ENCODE peak calls at places on chromosomes 7 and 10, in five cellular contexts. P is astrocyte, N is mammary epithelial cell, K is GM12878, F is K562. A is an unnamed sample.
A peak's percentile ranks its signal among the peaks of the same experiment; 100 is the strongest.

GRCh38 chr7:6284461-6285360 is 12.3 kb upstream of the CYTH3 start:
- DNase-seq in K (no peak), N (peak; percentile 28), P (no peak), F (no peak), A (no peak)

GRCh38 chr7:140005754-140006503 is 56.8 kb downstream of the PARP12 start:
- DNase-seq in K (no peak), F (peak; percentile 83), N (no peak), P (no peak), A (peak; percentile 45)

GRCh38 chr7:156640257-156640948 is at the start of gene RNF32:
- DNase-seq in F (peak; percentile 100), K (peak; percentile 82), N (peak; percentile 90), P (peak; percentile 76), A (peak; percentile 95)

GRCh38 chr7:37660614-37661013 is 23.0 kb upstream of the GPR141 start:
- DNase-seq in P (no peak), F (no peak), K (no peak), N (no peak), A (no peak)

GRCh38 chr7:82572195-82572880 is 128.8 kb upstream of the CACNA2D1 start:
- DNase-seq in K (peak; percentile 11), F (peak; percentile 60), P (peak; percentile 56), N (peak; percentile 60), A (peak; percentile 87)

GRCh38 chr10:119278126-119278701 is 70.8 kb downstream of the GRK5 start:
- DNase-seq in F (no peak), K (no peak), N (no peak), P (no peak), A (no peak)

GRCh38 chr7:2979276-2979675 is 64.4 kb downstream of the CARD11 start:
- DNase-seq in K (no peak), F (no peak), N (no peak), P (no peak), A (no peak)

GRCh38 chr7:41874206-41874770 is 171.4 kb upstream of the INHBA start:
- DNase-seq in N (no peak), K (no peak), F (no peak), P (no peak), A (no peak)

GRCh38 chr7:155518633-155519032 is 27.7 kb downstream of the CNPY1 start:
- DNase-seq in F (no peak), P (no peak), K (no peak), N (no peak), A (no peak)
- H2AFZ ChIP-seq in F (no peak overlapping the region), P (no peak overlapping the region), K (no peak overlapping the region), N (no peak overlapping the region), A (no peak overlapping the region)

GRCh38 chr7:1372063-1372462 is 87.2 kb downstream of the MICALL2 start:
- DNase-seq in P (no peak), N (no peak), F (no peak), K (no peak), A (no peak)
- H3K27me3 ChIP-seq in P (peaks cover 37% of the 10 kb centered on the region), N (peaks cover 6% of the 10 kb centered on the region), F (peaks cover 66% of the 10 kb centered on the region), K (no peaks in the 10 kb centered on the region), A (peaks cover 69% of the 10 kb centered on the region)

DNA sequence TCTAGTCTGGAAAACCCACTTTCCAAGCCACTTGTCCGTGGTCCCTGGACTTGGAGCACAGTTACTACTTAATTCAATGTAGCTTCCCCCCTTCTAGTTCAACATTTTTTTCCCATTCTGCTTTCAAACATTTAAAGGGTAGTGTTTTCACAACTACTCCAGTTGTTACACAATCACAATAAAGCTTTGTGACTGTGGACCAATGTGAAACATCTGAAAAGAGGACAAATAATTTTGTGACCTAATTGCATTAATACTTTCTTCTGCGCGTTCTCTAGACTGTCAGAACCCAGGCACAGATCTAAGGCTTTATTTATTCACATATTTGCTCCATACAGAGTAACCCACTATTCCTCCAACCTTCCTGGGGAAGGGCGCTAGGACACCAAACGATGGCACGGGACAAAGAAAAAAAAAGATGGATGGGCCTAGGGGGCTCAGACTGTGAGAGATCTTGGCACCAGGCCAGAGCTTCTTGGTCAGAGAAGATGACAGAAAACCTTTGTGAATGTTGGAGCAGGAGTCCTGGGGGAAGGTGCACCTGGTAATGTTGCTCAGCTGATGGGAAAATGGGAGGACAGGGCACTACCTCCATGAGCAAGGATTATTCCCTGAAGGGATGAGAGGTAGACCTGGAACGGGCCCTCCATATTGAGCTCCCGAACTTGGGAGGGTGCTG is 1.3 kb upstream of the SH3PXD2A start:
- DNase-seq in F (no peak), P (no peak), N (no peak), K (no peak), A (no peak)
- H2AFZ ChIP-seq in F (no peak overlapping the region), P (no peak overlapping the region), N (no peak overlapping the region), K (no peak overlapping the region), A (no peak overlapping the region)

DNA sequence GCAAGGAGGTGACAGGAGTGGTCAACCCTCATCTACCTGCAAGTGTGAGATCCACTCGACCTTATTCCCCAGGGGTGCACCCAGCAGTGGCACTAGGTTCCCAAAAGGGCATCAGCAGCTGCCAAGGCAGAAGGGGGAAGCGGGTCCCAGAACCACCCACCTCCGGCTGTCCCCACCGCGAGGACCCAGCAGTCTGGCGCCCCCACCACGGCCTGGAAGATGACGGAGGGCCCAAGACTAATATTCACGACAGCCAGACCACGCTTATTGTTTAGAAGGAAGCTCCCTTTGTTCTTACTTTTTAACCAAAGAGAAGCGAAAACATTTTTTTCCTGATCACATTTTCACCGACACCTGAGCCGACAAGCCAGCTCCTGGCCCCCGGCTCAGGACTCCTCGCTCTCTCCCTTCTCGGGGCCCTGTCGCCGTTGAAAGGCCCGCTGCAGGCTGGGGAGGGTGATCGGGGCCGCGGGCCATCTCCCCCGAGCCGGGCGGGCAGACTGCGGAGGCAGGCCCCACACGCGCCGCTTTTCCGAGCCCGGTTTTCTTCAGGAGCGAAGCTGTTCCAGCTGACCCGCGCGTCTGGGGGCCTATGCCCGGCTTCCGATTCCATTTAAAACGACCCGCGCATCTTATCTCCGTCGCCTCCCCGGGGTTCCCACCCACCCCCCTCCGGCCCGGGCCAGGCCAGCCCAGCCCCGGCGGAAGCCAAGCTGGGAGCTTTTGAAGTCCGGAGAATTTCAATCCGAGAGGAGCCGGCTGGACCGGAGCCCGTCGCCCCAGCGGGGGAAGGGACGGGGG is 3.4 kb upstream of the EVX1 start:
- DNase-seq in K (no peak), F (peak; percentile 15), P (no peak), N (no peak), A (no peak)
- H3K27me3 ChIP-seq in K (peaks cover 19% of the 10 kb centered on the region), F (peaks cover 92% of the 10 kb centered on the region), P (peaks cover 94% of the 10 kb centered on the region), N (peaks cover 59% of the 10 kb centered on the region), A (peaks cover 45% of the 10 kb centered on the region)

GRCh38 chr10:90718185-90718584 is 139.7 kb downstream of the HTR7 start:
- DNase-seq in F (no peak), P (no peak), N (no peak), K (no peak), A (peak; percentile 23)
- H2AFZ ChIP-seq in F (no peak overlapping the region), P (no peak overlapping the region), N (no peak overlapping the region), K (no peak overlapping the region), A (no peak overlapping the region)

DNA sequence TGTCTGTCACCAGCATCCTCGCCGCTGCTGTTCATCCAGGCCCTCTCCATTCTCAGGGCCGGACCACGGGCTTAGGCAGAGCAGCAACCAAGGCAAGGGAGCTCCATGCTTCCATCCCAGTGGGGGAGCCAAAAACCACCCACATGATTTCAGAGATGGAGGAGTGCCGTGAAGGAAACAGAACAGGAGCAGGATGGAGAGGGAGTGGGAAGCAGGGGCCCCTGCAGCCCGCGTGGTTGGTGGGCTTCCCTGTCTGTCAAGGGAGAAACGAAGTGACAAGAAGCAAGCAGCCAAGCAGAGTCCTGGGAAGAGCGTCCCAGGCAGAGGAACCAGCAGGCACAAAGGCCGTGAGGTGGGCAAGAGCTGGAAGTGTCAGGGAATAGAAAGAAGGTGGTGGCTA is 95.7 kb downstream of the SLIT1 start:
- DNase-seq in F (no peak), K (no peak), P (no peak), N (no peak), A (no peak)
- H3K27me3 ChIP-seq in F (peaks cover 28% of the 10 kb centered on the region), K (peaks cover 4% of the 10 kb centered on the region), P (peaks cover 31% of the 10 kb centered on the region), N (peaks cover 6% of the 10 kb centered on the region), A (peaks cover 21% of the 10 kb centered on the region)

DNA sequence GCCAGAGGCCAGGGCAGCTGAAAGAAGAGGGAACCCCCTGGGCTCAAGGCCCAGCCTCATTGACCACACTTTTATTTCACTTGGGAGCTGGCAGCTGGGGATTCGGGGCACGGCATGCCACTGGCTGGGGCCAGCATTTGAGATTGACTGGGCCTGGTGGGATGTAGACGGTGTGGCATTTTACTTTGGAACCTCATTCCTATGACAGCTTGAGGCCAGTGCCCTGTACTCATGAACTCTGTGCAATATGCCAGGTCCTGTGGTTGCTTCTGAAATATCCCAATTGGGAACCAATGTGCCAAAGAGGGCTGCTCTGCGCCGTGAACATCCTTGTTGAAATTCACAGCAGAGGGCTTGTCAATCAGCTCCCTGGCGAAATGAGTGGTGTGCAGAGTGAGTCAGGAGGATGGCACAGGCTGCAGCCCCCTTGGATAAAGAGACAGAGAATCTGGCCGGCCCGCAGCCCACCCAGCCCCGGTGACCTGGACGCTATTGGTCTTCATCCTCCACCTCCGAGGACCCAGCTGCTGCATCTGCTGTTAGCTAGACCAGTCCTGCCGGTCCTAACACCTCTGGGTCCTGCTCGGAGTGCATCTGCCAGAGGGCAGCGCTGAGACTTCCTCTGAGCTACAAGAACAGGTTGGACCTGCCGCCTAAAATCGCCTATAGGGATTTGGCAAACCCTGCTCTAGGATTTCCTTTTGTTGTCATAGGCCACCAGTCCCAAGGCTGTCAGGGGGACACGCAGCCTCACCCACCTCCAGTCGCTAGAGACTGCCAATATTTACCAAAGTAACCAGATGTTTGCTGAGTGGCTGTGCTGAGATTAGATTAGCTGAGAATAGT is 58.0 kb downstream of the PRKAG2 start:
- DNase-seq in P (no peak), K (no peak), F (no peak), N (no peak), A (no peak)
- H2AFZ ChIP-seq in P (no peak overlapping the region), K (no peak overlapping the region), F (no peak overlapping the region), N (no peak overlapping the region), A (no peak overlapping the region)

DNA sequence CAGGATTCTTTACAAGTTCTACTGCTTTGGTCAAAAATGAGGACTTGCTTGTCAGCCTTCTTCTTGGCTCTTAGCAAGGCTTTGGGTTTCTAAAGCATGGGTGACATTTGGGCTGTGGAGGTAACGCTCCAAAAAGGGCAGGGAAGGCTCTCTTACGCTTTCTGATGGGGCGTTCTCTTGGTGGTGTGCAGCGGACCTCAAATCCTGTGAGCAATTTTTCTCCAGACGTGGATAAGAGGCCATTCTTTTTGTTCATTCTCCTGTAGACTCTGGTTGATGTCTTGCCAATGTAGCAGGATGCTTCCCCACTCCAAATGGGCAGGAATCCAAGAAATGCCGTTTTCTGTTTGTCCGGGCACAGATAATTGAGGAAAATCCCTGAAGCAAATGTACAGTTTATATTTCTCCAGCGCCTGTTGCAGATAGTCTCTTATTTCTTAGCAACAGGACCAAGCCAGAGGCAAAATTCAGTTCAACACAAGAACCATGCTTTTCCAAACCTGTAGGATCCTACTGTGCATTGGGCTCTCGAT is 138.4 kb upstream of the NFE2L3 start:
- DNase-seq in K (no peak), F (no peak), P (no peak), N (no peak), A (no peak)
- H3K27me3 ChIP-seq in K (no peaks in the 10 kb centered on the region), F (peaks cover 22% of the 10 kb centered on the region), P (no peaks in the 10 kb centered on the region), N (no peaks in the 10 kb centered on the region), A (no peaks in the 10 kb centered on the region)